ENCODE peak calls at places on chromosomes 1 and 21, in ten cellular contexts. P, D, G, H, F, E, J, O, I and C are unnamed samples.
A peak's percentile ranks its signal among the peaks of the same experiment; 100 is the strongest.

GRCh38 chr1:87024936-87025537 is 110.6 kb downstream of the HS2ST1 start:
- DNase-seq in P (no peak), D (peak; percentile 25), G (no peak), H (peak; percentile 2), F (no peak), E (no peak), J (no peak), O (no peak), I (no peak), C (peak; percentile 5)

GRCh38 chr1:234628099-234628498 is 18.1 kb upstream of the IRF2BP2 start:
- DNase-seq in P (no peak), D (peak; percentile 61), G (no peak), H (no peak), F (no peak), E (peak; percentile 64), J (no peak), O (no peak), I (no peak), C (no peak)

GRCh38 chr1:180946056-180946455 is 33.4 kb downstream of the KIAA1614 start:
- DNase-seq in P (no peak), D (no peak), G (no peak), H (no peak), F (no peak), E (no peak), J (no peak), O (no peak), I (no peak), C (no peak)

GRCh38 chr1:184387871-184388670 is 1.2 kb downstream of the C1orf21 start:
- DNase-seq in P (peak; percentile 74), D (peak; percentile 88), G (no peak), H (peak; percentile 48), F (no peak), E (peak; percentile 56), J (peak; percentile 33), O (peak; percentile 2), I (no peak), C (peak; percentile 51)

GRCh38 chr1:92411511-92411910 is 75.2 kb downstream of the GFI1 start:
- DNase-seq in P (no peak), D (peak; percentile 73), G (no peak), H (peak; percentile 44), F (no peak), E (no peak), J (no peak), O (no peak), I (no peak), C (peak; percentile 42)

GRCh38 chr1:25927541-25928265 is 21.5 kb upstream of the STMN1 start:
- DNase-seq in P (no peak), D (no peak), G (no peak), H (no peak), F (no peak), E (no peak), J (no peak), O (no peak), I (no peak), C (no peak)

GRCh38 chr1:58857673-58858343 is 74.0 kb upstream of the JUN start:
- DNase-seq in P (no peak), D (no peak), G (no peak), H (no peak), F (no peak), E (no peak), J (no peak), O (no peak), I (no peak), C (no peak)

GRCh38 chr21:33301632-33302002 is 23.2 kb upstream of the IFNAR1 start:
- DNase-seq in P (no peak), D (no peak), G (no peak), H (no peak), F (no peak), E (no peak), J (no peak), O (no peak), I (no peak), C (no peak)

GRCh38 chr1:18204568-18204967 is 97.0 kb downstream of the IGSF21 start:
- DNase-seq in P (no peak), D (no peak), G (no peak), H (no peak), F (no peak), E (no peak), J (no peak), O (no peak), I (no peak), C (no peak)

GRCh38 chr1:31781138-31782065 is 17.3 kb upstream of the ADGRB2 start:
- DNase-seq in P (no peak), D (no peak), G (no peak), H (no peak), F (no peak), E (no peak), J (no peak), O (no peak), I (no peak), C (no peak)

GRCh38 chr1:220326578-220326977 is 54.3 kb upstream of the RAB3GAP2 start:
- DNase-seq in P (no peak), D (no peak), G (no peak), H (no peak), F (no peak), E (no peak), J (no peak), O (no peak), I (no peak), C (no peak)

GRCh38 chr1:17212487-17213121 is 7.7 kb downstream of the PADI1 start:
- DNase-seq in P (no peak), D (peak; percentile 86), G (peak; percentile 63), H (peak; percentile 29), F (no peak), E (no peak), J (no peak), O (peak; percentile 44), I (no peak), C (peak; percentile 43)